ENCODE peak calls at places on chromosomes 3 and 15, in five cellular contexts. One of them, this sample, is unnamed.

GRCh38 chr15:28086175-28086703 is 12.9 kb downstream of the OCA2 start:
- DNase-seq in AG04449: no peak
- DNase-seq in activated naive CD4-positive, alpha-beta T cell treated with Interleukin-2 at 50 U/mL for 16 hours: peak; percentile 53
- DNase-seq in mesothelial cell of epicardium: no peak
- DNase-seq in T-cell: peak; percentile 59
- DNase-seq in this sample: peak; percentile 83

GRCh38 chr3:18469775-18470174 is 44.6 kb upstream of the SATB1 start:
- DNase-seq in AG04449: no peak
- DNase-seq in activated naive CD4-positive, alpha-beta T cell treated with Interleukin-2 at 50 U/mL for 16 hours: no peak
- DNase-seq in mesothelial cell of epicardium: no peak
- DNase-seq in T-cell: no peak
- DNase-seq in this sample: no peak

GRCh38 chr3:29313981-29314726 is 33.3 kb downstream of the RBMS3 start:
- DNase-seq in AG04449: no peak
- DNase-seq in activated naive CD4-positive, alpha-beta T cell treated with Interleukin-2 at 50 U/mL for 16 hours: no peak
- DNase-seq in mesothelial cell of epicardium: no peak
- DNase-seq in T-cell: no peak
- DNase-seq in this sample: no peak

GRCh38 chr3:107367353-107367752 is 9.9 kb upstream of the CCDC54 start:
- DNase-seq in AG04449: peak; percentile 24
- DNase-seq in activated naive CD4-positive, alpha-beta T cell treated with Interleukin-2 at 50 U/mL for 16 hours: no peak
- DNase-seq in mesothelial cell of epicardium: no peak
- DNase-seq in T-cell: no peak
- DNase-seq in this sample: no peak

GRCh38 chr15:37038716-37039106 is 61.6 kb downstream of the MEIS2 start:
- DNase-seq in AG04449: no peak
- DNase-seq in activated naive CD4-positive, alpha-beta T cell treated with Interleukin-2 at 50 U/mL for 16 hours: no peak
- DNase-seq in mesothelial cell of epicardium: no peak
- DNase-seq in T-cell: no peak
- DNase-seq in this sample: no peak

GRCh38 chr3:107222927-107223326 is 154.3 kb upstream of the CCDC54 start:
- DNase-seq in AG04449: peak; percentile 73
- DNase-seq in activated naive CD4-positive, alpha-beta T cell treated with Interleukin-2 at 50 U/mL for 16 hours: no peak
- DNase-seq in mesothelial cell of epicardium: no peak
- DNase-seq in T-cell: no peak
- DNase-seq in this sample: no peak

GRCh38 chr15:71080705-71081104 is 34.6 kb upstream of the THSD4 start:
- DNase-seq in AG04449: peak; percentile 92
- DNase-seq in activated naive CD4-positive, alpha-beta T cell treated with Interleukin-2 at 50 U/mL for 16 hours: no peak
- DNase-seq in mesothelial cell of epicardium: no peak
- DNase-seq in T-cell: no peak
- DNase-seq in this sample: no peak

GRCh38 chr3:98623572-98624280 is 30.3 kb upstream of the CPOX start:
- DNase-seq in AG04449: no peak
- DNase-seq in activated naive CD4-positive, alpha-beta T cell treated with Interleukin-2 at 50 U/mL for 16 hours: no peak
- DNase-seq in mesothelial cell of epicardium: no peak
- DNase-seq in T-cell: no peak
- DNase-seq in this sample: no peak

GRCh38 chr3:94162700-94163099 is 99.8 kb downstream of the NSUN3 start:
- DNase-seq in AG04449: no peak
- DNase-seq in activated naive CD4-positive, alpha-beta T cell treated with Interleukin-2 at 50 U/mL for 16 hours: no peak
- DNase-seq in mesothelial cell of epicardium: no peak
- DNase-seq in T-cell: no peak
- DNase-seq in this sample: no peak

GRCh38 chr3:193240850-193241706 is at the start of gene PLAAT1:
- DNase-seq in AG04449: no peak
- DNase-seq in activated naive CD4-positive, alpha-beta T cell treated with Interleukin-2 at 50 U/mL for 16 hours: no peak
- DNase-seq in mesothelial cell of epicardium: peak; percentile 46
- DNase-seq in T-cell: no peak
- DNase-seq in this sample: peak; percentile 95

GRCh38 chr3:10511809-10512494 is 6.6 kb upstream of the ATP2B2 start:
- DNase-seq in AG04449: peak; percentile 51
- DNase-seq in activated naive CD4-positive, alpha-beta T cell treated with Interleukin-2 at 50 U/mL for 16 hours: no peak
- DNase-seq in mesothelial cell of epicardium: no peak
- DNase-seq in T-cell: no peak
- DNase-seq in this sample: no peak

GRCh38 chr15:90840954-90841353 is 27.4 kb upstream of the FURIN start:
- DNase-seq in AG04449: no peak
- DNase-seq in activated naive CD4-positive, alpha-beta T cell treated with Interleukin-2 at 50 U/mL for 16 hours: no peak
- DNase-seq in mesothelial cell of epicardium: no peak
- DNase-seq in T-cell: no peak
- DNase-seq in this sample: no peak

GRCh38 chr3:178558637-178559036 is 22.4 kb downstream of the KCNMB2 start:
- DNase-seq in AG04449: no peak
- DNase-seq in activated naive CD4-positive, alpha-beta T cell treated with Interleukin-2 at 50 U/mL for 16 hours: no peak
- DNase-seq in mesothelial cell of epicardium: no peak
- DNase-seq in T-cell: no peak
- DNase-seq in this sample: no peak

GRCh38 chr3:14646589-14647413 is 4.8 kb upstream of the CCDC174 start:
- DNase-seq in AG04449: no peak
- DNase-seq in activated naive CD4-positive, alpha-beta T cell treated with Interleukin-2 at 50 U/mL for 16 hours: no peak
- DNase-seq in mesothelial cell of epicardium: no peak
- DNase-seq in T-cell: no peak
- DNase-seq in this sample: no peak

GRCh38 chr3:159928692-159929091 is 59.9 kb upstream of the IL12A start:
- DNase-seq in AG04449: peak; percentile 100
- DNase-seq in activated naive CD4-positive, alpha-beta T cell treated with Interleukin-2 at 50 U/mL for 16 hours: no peak
- DNase-seq in mesothelial cell of epicardium: no peak
- DNase-seq in T-cell: no peak
- DNase-seq in this sample: no peak

GRCh38 chr3:172713316-172713715 is 2.4 kb upstream of the NCEH1 start:
- DNase-seq in AG04449: no peak
- DNase-seq in activated naive CD4-positive, alpha-beta T cell treated with Interleukin-2 at 50 U/mL for 16 hours: no peak
- DNase-seq in mesothelial cell of epicardium: no peak
- DNase-seq in T-cell: no peak
- DNase-seq in this sample: no peak